ENCODE peak calls at places on chromosome X, in four cellular contexts. G is brain microvascular endothelial cell, I is heart right ventricle, W is A549. Y is an unnamed sample.
A peak's percentile ranks its signal among the peaks of the same experiment; 100 is the strongest.

GRCh38 chrX:149867488-149867887 is 13.5 kb upstream of the MAGEA8 start:
- DNase-seq in I (no peak), W (no peak), G (no peak), Y (no peak)

GRCh38 chrX:19855700-19856381 is 31.6 kb downstream of the SH3KBP1 start:
- DNase-seq in G (no peak), I (no peak), W (no peak), Y (no peak)

GRCh38 chrX:8868070-8868795 is 67.0 kb upstream of the FAM9A start:
- DNase-seq in W (peak; percentile 29), I (no peak), G (peak; percentile 57), Y (no peak)

GRCh38 chrX:12972239-12972638 is 2.7 kb upstream of the TMSB4X start:
- DNase-seq in I (no peak), G (no peak), W (no peak), Y (no peak)

GRCh38 chrX:33252306-33252825 is 41.0 kb upstream of the DMD start:
- DNase-seq in G (peak; percentile 4), I (no peak), W (no peak), Y (no peak)

GRCh38 chrX:150049647-150050046 is 111.4 kb upstream of the EOLA2 start:
- DNase-seq in I (no peak), G (no peak), W (no peak), Y (no peak)

GRCh38 chrX:129478516-129478915 is 44.8 kb downstream of the SMARCA1 start:
- DNase-seq in G (peak; percentile 13), I (no peak), W (no peak), Y (no peak)

GRCh38 chrX:107571296-107571998 is 56.9 kb upstream of the PRPS1 start:
- DNase-seq in I (no peak), W (peak; percentile 68), G (peak; percentile 92), Y (no peak)

GRCh38 chrX:129717902-129718301 is 20.9 kb upstream of the XPNPEP2 start:
- DNase-seq in G (peak; percentile 73), W (no peak), I (no peak), Y (no peak)

GRCh38 chrX:68692651-68693050 is 45.2 kb downstream of the STARD8 start:
- DNase-seq in I (no peak), G (peak; percentile 14), W (no peak), Y (no peak)

GRCh38 chrX:142616636-142617035 is 409.1 kb upstream of the SPANXN4 start:
- DNase-seq in G (no peak), W (no peak), I (no peak), Y (no peak)

GRCh38 chrX:16436348-16437188 is 213.4 kb upstream of the S100G start:
- DNase-seq in W (peak; percentile 35), I (peak; percentile 30), G (peak; percentile 87), Y (peak; percentile 33)

GRCh38 chrX:358651-359143 is 28.0 kb downstream of the PPP2R3B start:
- DNase-seq in W (no peak), G (no peak), I (no peak), Y (no peak)

GRCh38 chrX:17740137-17741122 is 3.1 kb downstream of the SCML1 start:
- DNase-seq in W (no peak), G (no peak), I (no peak), Y (no peak)

GRCh38 chrX:41655631-41656030 is 33.1 kb upstream of the GPR34 start:
- DNase-seq in G (no peak), I (no peak), W (no peak), Y (no peak)

GRCh38 chrX:21176927-21177571 is 197.2 kb upstream of the CNKSR2 start:
- DNase-seq in W (no peak), I (no peak), G (no peak), Y (no peak)

GRCh38 chrX:50470103-50471031 is at the start of gene DGKK:
- DNase-seq in G (no peak), W (no peak), I (no peak), Y (peak; percentile 2)

GRCh38 chrX:109384569-109385174 is 97.2 kb downstream of the GUCY2F start:
- DNase-seq in G (peak; percentile 18), W (no peak), I (no peak), Y (no peak)

GRCh38 chrX:118974088-118974907 is at the start of gene LONRF3:
- DNase-seq in G (peak; percentile 20), W (peak; percentile 53), I (peak; percentile 65), Y (peak; percentile 26)

GRCh38 chrX:20906571-20906970 is 467.6 kb upstream of the CNKSR2 start:
- DNase-seq in I (no peak), W (no peak), G (peak; percentile 33), Y (no peak)

GRCh38 chrX:53190363-53190960 is 34.5 kb downstream of the KDM5C start:
- DNase-seq in I (no peak), W (no peak), G (no peak), Y (no peak)

GRCh38 chrX:29447867-29448266 is 767.5 kb upstream of the MAGEB2 start:
- DNase-seq in G (no peak), W (no peak), I (no peak), Y (no peak)

GRCh38 chrX:151488677-151489076 is 74.8 kb upstream of the PASD1 start:
- DNase-seq in I (no peak), G (no peak), W (peak; percentile 18), Y (peak; percentile 30)

GRCh38 chrX:100745806-100746537 is 14.1 kb upstream of the SYTL4 start:
- DNase-seq in G (no peak), I (no peak), W (no peak), Y (no peak)

GRCh38 chrX:21735753-21736127 is 22.2 kb downstream of the SMPX start:
- DNase-seq in I (no peak), W (no peak), G (no peak), Y (no peak)

GRCh38 chrX:16874458-16875095 is 4.4 kb upstream of the RBBP7 start:
- DNase-seq in W (no peak), I (no peak), G (no peak), Y (no peak)

GRCh38 chrX:101078716-101079115 is at the start of gene TMEM35A:
- DNase-seq in W (no peak), G (peak; percentile 7), I (no peak), Y (no peak)

GRCh38 chrX:57453901-57454300 is 137.9 kb upstream of the ZXDB start:
- DNase-seq in G (no peak), I (no peak), W (no peak), Y (peak; percentile 24)

GRCh38 chrX:119880552-119881437 is 9.2 kb downstream of the NDUFA1 start:
- DNase-seq in W (peak; percentile 59), I (no peak), G (peak; percentile 55), Y (peak; percentile 62)

GRCh38 chrX:14922437-14922836 is 49.2 kb downstream of the MOSPD2 start:
- DNase-seq in I (no peak), G (peak; percentile 88), W (no peak), Y (no peak)

GRCh38 chrX:153560000-153560399 is 38.9 kb downstream of the CCNQ start:
- DNase-seq in W (no peak), I (peak; percentile 20), G (no peak), Y (no peak)

GRCh38 chrX:1094934-1095333 is 117.5 kb downstream of the CRLF2 start:
- DNase-seq in I (no peak), G (no peak), W (no peak), Y (no peak)

GRCh38 chrX:21926116-21926515 is 14.4 kb upstream of the SMS start:
- DNase-seq in I (no peak), W (no peak), G (no peak), Y (no peak)

GRCh38 chrX:77635372-77635771 is 150.6 kb downstream of the ATRX start:
- DNase-seq in W (no peak), I (no peak), G (no peak), Y (no peak)

GRCh38 chrX:85619962-85620361 is 240.5 kb upstream of the POF1B start:
- DNase-seq in W (no peak), I (no peak), G (no peak), Y (no peak)

GRCh38 chrX:41666251-41666650 is 22.5 kb upstream of the GPR34 start:
- DNase-seq in G (no peak), I (no peak), W (no peak), Y (no peak)

GRCh38 chrX:16699389-16699788 is 13.1 kb downstream of the CTPS2 start:
- DNase-seq in I (no peak), G (no peak), W (no peak), Y (no peak)

GRCh38 chrX:151984328-151984727 is 9.9 kb upstream of the GABRE start:
- DNase-seq in W (no peak), I (no peak), G (peak; percentile 84), Y (no peak)

GRCh38 chrX:78652971-78653822 is 5.9 kb downstream of the RTL3 start:
- DNase-seq in I (no peak), W (peak; percentile 11), G (peak; percentile 72), Y (no peak)

DNA sequence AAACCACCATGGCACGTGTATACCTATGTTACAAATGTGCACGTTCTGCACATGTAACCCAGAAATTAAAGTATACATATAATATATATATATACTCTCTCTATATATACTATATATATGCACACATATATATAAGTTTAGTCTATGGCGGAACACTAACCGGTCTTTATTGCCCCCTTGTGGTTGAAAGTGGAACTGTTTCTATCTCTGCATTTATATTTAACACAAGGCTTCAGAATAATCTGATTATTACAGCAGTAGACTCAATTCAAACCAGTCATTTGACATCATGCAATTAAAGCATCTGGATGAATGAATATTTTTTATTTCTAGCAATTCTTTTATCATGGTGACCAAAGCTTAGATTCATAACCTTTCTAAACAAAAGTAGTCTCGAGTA is 14.6 kb downstream of the RAB9B start:
- DNase-seq in W (no peak), I (no peak), G (peak; percentile 45), Y (peak; percentile 14)
- TF ChIP-seq CTCF in W (peak; percentile 70), I (peak; percentile 68), G (peak; percentile 51), Y (peak; percentile 35)

DNA sequence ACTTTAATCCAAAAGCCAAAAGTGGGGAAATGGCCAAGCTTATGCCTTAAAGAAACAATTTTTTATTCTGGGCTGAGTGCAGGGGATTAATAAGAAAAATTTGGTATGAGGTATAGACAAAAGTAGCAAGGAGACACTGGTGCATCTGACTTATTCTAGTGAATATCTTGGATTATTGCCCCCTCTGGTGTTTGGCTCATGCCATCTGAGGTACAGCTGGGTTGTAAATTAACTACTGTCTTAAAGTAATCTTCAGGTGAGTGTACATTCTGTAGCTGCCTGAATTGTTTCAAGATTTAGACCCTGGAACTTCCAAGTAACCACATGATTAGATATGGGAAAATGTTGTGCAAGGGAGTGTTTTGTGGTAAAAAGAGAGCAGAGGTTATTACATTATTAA is 988.7 kb downstream of the FAM133A start:
- DNase-seq in W (no peak), I (no peak), G (no peak), Y (no peak)
- TF ChIP-seq CTCF in W (no peak), I (no peak), G (no peak), Y (no peak)

GRCh38 chrX:97860206-97860605 is 976.5 kb downstream of the RPA4 start:
- DNase-seq in G (no peak), I (no peak), W (no peak), Y (no peak)
- TF ChIP-seq CTCF in G (no peak), I (no peak), W (no peak), Y (no peak)

DNA sequence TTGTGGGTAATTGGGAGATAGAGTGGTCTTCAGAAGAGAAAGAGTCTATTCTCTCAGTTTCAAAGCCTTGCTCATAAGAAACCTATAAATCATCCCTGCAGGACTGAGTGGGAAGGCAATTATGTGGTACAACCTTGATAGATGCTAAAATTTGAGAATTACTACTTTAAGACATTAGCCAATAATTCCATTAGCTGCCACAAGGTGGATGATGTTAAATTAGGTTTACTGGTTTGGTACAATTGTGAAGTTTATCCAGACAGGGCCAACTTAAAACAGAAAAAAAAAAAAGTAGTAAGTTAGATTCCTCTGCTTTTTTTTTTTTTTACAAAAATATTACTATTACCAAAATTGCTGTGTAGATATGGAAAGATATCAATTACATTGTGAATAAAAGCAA is 73.2 kb upstream of the AMOT start:
- DNase-seq in W (no peak), I (no peak), G (no peak), Y (no peak)
- TF ChIP-seq CTCF in W (no peak), I (no peak), G (no peak), Y (no peak)

Y was measured in GM10248.